ENCODE peak calls at places on chromosomes 4 and X, in seven cellular contexts. T is substantia nigra; F is AG10803; N is epithelial cell of prostate; E is activated T-cell treated with anti-CD3 and anti-CD28 coated beads for 24 hours; R is stimulated activated CD8-positive, alpha-beta memory T cell treated with anti-CD3 and anti-CD28 coated beads, Interleukin-4, amount 100 ng/mL, for 1 hour; M is stimulated activated CD4-positive, alpha-beta T cell treated with anti-CD3 and anti-CD28 coated beads, Interleukin-4, amount 100 ng/mL, for 1 hour. C is an unnamed sample.

GRCh38 chr4:165709973-165710526 is 163.0 kb upstream of the TLL1 start:
- DNase-seq in R (no peak), M (no peak), F (no peak), T (no peak), E (no peak), N (no peak), C (no peak)

GRCh38 chr4:78047366-78047765 is 9.8 kb upstream of the FRAS1 start:
- DNase-seq in R (no peak), T (no peak), E (no peak), N (no peak), F (no peak), M (no peak), C (no peak)

GRCh38 chr4:162494935-162495334 is 331.1 kb upstream of the FSTL5 start:
- DNase-seq in R (no peak), F (no peak), E (no peak), N (no peak), T (no peak), M (no peak), C (no peak)

GRCh38 chr4:24969486-24969885 is 56.6 kb upstream of the CCDC149 start:
- DNase-seq in E (no peak), R (no peak), N (no peak), M (no peak), F (no peak), T (no peak), C (no peak)

GRCh38 chrX:16082470-16083085 is 40.8 kb upstream of the GRPR start:
- DNase-seq in N (no peak), F (no peak), T (no peak), M (no peak), R (no peak), E (no peak), C (no peak)

GRCh38 chr4:9898596-9899345 is 117.3 kb downstream of the DRD5 start:
- DNase-seq in R (no peak), M (no peak), T (peak), F (peak), N (peak), E (no peak), C (no peak)

GRCh38 chrX:20212486-20213089 is 54.1 kb downstream of the RPS6KA3 start:
- DNase-seq in R (no peak), T (no peak), N (no peak), M (no peak), E (no peak), F (no peak), C (no peak)

GRCh38 chrX:23901805-23902204 is 5.9 kb downstream of the APOO start:
- DNase-seq in F (peak), R (no peak), M (peak), N (peak), T (peak), E (no peak), C (no peak)

GRCh38 chr4:151922306-151922705 is 161.5 kb upstream of the GATB start:
- DNase-seq in R (no peak), T (no peak), E (no peak), F (peak), N (peak), M (no peak), C (no peak)

GRCh38 chrX:53538781-53539180 is 104.6 kb upstream of the HSD17B10 start:
- DNase-seq in M (no peak), E (no peak), N (no peak), R (no peak), T (no peak), F (no peak), C (no peak)

GRCh38 chr4:40629401-40630334 is at the start of gene RBM47:
- DNase-seq in E (no peak), T (peak), R (no peak), M (peak), N (no peak), F (peak), C (no peak)

GRCh38 chr4:140046573-140046972 is 107.4 kb downstream of the MAML3 start:
- DNase-seq in F (no peak), M (no peak), T (no peak), R (no peak), N (no peak), E (no peak), C (no peak)

C was measured in GM04503.